ENCODE peak calls at places on chromosomes 6 and 20, in ten cellular contexts. One of them, this sample, is unnamed.

GRCh38 chr6:73523434-73524123 is 2.7 kb upstream of the EEF1A1 start:
- DNase-seq in GDM1: peak
- DNase-seq in dorsolateral prefrontal cortex: no peak
- DNase-seq in Peyer's patch: peak
- DNase-seq in brain microvascular endothelial cell: no peak
- DNase-seq in endothelial cell: peak
- DNase-seq in brain pericyte: no peak
- DNase-seq in stimulated activated CD4-positive, alpha-beta T cell treated with anti-CD3 and anti-CD28 coated beads, Interleukin-15, amount 100 ng/mL, for 24 hours: peak
- DNase-seq in T follicular helper cell: peak
- DNase-seq in AG09319: no peak
- DNase-seq in this sample: no peak

GRCh38 chr6:130587778-130588520 is 222.1 kb downstream of the TMEM200A start:
- DNase-seq in AG09319: no peak
- DNase-seq in brain pericyte: no peak
- DNase-seq in brain microvascular endothelial cell: peak
- DNase-seq in stimulated activated CD4-positive, alpha-beta T cell treated with anti-CD3 and anti-CD28 coated beads, Interleukin-15, amount 100 ng/mL, for 24 hours: no peak
- DNase-seq in dorsolateral prefrontal cortex: no peak
- DNase-seq in endothelial cell: no peak
- DNase-seq in Peyer's patch: no peak
- DNase-seq in GDM1: no peak
- DNase-seq in T follicular helper cell: no peak
- DNase-seq in this sample: peak

GRCh38 chr20:11972478-11972877 is 54.8 kb downstream of the BTBD3 start:
- DNase-seq in stimulated activated CD4-positive, alpha-beta T cell treated with anti-CD3 and anti-CD28 coated beads, Interleukin-15, amount 100 ng/mL, for 24 hours: no peak
- DNase-seq in dorsolateral prefrontal cortex: no peak
- DNase-seq in T follicular helper cell: no peak
- DNase-seq in brain pericyte: no peak
- DNase-seq in endothelial cell: no peak
- DNase-seq in Peyer's patch: no peak
- DNase-seq in AG09319: no peak
- DNase-seq in brain microvascular endothelial cell: no peak
- DNase-seq in GDM1: no peak
- DNase-seq in this sample: no peak

GRCh38 chr20:20371133-20371532 is 3.2 kb downstream of the INSM1 start:
- DNase-seq in brain pericyte: no peak
- DNase-seq in AG09319: no peak
- DNase-seq in Peyer's patch: no peak
- DNase-seq in dorsolateral prefrontal cortex: no peak
- DNase-seq in T follicular helper cell: no peak
- DNase-seq in stimulated activated CD4-positive, alpha-beta T cell treated with anti-CD3 and anti-CD28 coated beads, Interleukin-15, amount 100 ng/mL, for 24 hours: no peak
- DNase-seq in GDM1: no peak
- DNase-seq in endothelial cell: no peak
- DNase-seq in brain microvascular endothelial cell: no peak
- DNase-seq in this sample: no peak

GRCh38 chr6:153024401-153025017 is 22.0 kb upstream of the MTRF1L start:
- DNase-seq in T follicular helper cell: no peak
- DNase-seq in dorsolateral prefrontal cortex: no peak
- DNase-seq in stimulated activated CD4-positive, alpha-beta T cell treated with anti-CD3 and anti-CD28 coated beads, Interleukin-15, amount 100 ng/mL, for 24 hours: peak
- DNase-seq in brain microvascular endothelial cell: peak
- DNase-seq in GDM1: peak
- DNase-seq in AG09319: no peak
- DNase-seq in Peyer's patch: peak
- DNase-seq in endothelial cell: peak
- DNase-seq in brain pericyte: peak
- DNase-seq in this sample: peak

GRCh38 chr20:17571153-17571527 is 1.3 kb downstream of the DSTN start:
- DNase-seq in Peyer's patch: no peak
- DNase-seq in T follicular helper cell: no peak
- DNase-seq in GDM1: no peak
- DNase-seq in brain pericyte: no peak
- DNase-seq in stimulated activated CD4-positive, alpha-beta T cell treated with anti-CD3 and anti-CD28 coated beads, Interleukin-15, amount 100 ng/mL, for 24 hours: peak
- DNase-seq in AG09319: no peak
- DNase-seq in brain microvascular endothelial cell: no peak
- DNase-seq in endothelial cell: no peak
- DNase-seq in dorsolateral prefrontal cortex: no peak
- DNase-seq in this sample: no peak

GRCh38 chr6:142721213-142721920 is 223.6 kb downstream of the HIVEP2 start:
- DNase-seq in dorsolateral prefrontal cortex: no peak
- DNase-seq in stimulated activated CD4-positive, alpha-beta T cell treated with anti-CD3 and anti-CD28 coated beads, Interleukin-15, amount 100 ng/mL, for 24 hours: no peak
- DNase-seq in GDM1: no peak
- DNase-seq in brain microvascular endothelial cell: no peak
- DNase-seq in endothelial cell: no peak
- DNase-seq in AG09319: no peak
- DNase-seq in brain pericyte: no peak
- DNase-seq in Peyer's patch: no peak
- DNase-seq in T follicular helper cell: no peak
- DNase-seq in this sample: no peak

GRCh38 chr6:139713911-139714527 is 339.6 kb upstream of the CITED2 start:
- DNase-seq in brain pericyte: no peak
- DNase-seq in T follicular helper cell: no peak
- DNase-seq in Peyer's patch: no peak
- DNase-seq in AG09319: no peak
- DNase-seq in dorsolateral prefrontal cortex: no peak
- DNase-seq in endothelial cell: no peak
- DNase-seq in GDM1: no peak
- DNase-seq in stimulated activated CD4-positive, alpha-beta T cell treated with anti-CD3 and anti-CD28 coated beads, Interleukin-15, amount 100 ng/mL, for 24 hours: no peak
- DNase-seq in brain microvascular endothelial cell: no peak
- DNase-seq in this sample: no peak

GRCh38 chr6:112310439-112311154 is 36.5 kb upstream of the RFPL4B start:
- DNase-seq in T follicular helper cell: no peak
- DNase-seq in endothelial cell: no peak
- DNase-seq in AG09319: no peak
- DNase-seq in brain microvascular endothelial cell: no peak
- DNase-seq in Peyer's patch: no peak
- DNase-seq in stimulated activated CD4-positive, alpha-beta T cell treated with anti-CD3 and anti-CD28 coated beads, Interleukin-15, amount 100 ng/mL, for 24 hours: no peak
- DNase-seq in dorsolateral prefrontal cortex: no peak
- DNase-seq in GDM1: no peak
- DNase-seq in brain pericyte: no peak
- DNase-seq in this sample: no peak

GRCh38 chr6:88670369-88670768 is 293.0 kb downstream of the RNGTT start:
- DNase-seq in dorsolateral prefrontal cortex: no peak
- DNase-seq in AG09319: no peak
- DNase-seq in brain pericyte: no peak
- DNase-seq in stimulated activated CD4-positive, alpha-beta T cell treated with anti-CD3 and anti-CD28 coated beads, Interleukin-15, amount 100 ng/mL, for 24 hours: no peak
- DNase-seq in T follicular helper cell: no peak
- DNase-seq in Peyer's patch: no peak
- DNase-seq in GDM1: no peak
- DNase-seq in brain microvascular endothelial cell: no peak
- DNase-seq in endothelial cell: no peak
- DNase-seq in this sample: no peak

GRCh38 chr20:38427655-38428023 is 7.5 kb downstream of the SNHG17 start:
- DNase-seq in AG09319: no peak
- DNase-seq in brain pericyte: no peak
- DNase-seq in Peyer's patch: no peak
- DNase-seq in stimulated activated CD4-positive, alpha-beta T cell treated with anti-CD3 and anti-CD28 coated beads, Interleukin-15, amount 100 ng/mL, for 24 hours: no peak
- DNase-seq in GDM1: no peak
- DNase-seq in endothelial cell: no peak
- DNase-seq in dorsolateral prefrontal cortex: no peak
- DNase-seq in brain microvascular endothelial cell: no peak
- DNase-seq in T follicular helper cell: no peak
- DNase-seq in this sample: no peak

GRCh38 chr6:39231844-39232243 is 2.6 kb upstream of the KCNK5 start:
- DNase-seq in dorsolateral prefrontal cortex: no peak
- DNase-seq in Peyer's patch: no peak
- DNase-seq in stimulated activated CD4-positive, alpha-beta T cell treated with anti-CD3 and anti-CD28 coated beads, Interleukin-15, amount 100 ng/mL, for 24 hours: no peak
- DNase-seq in brain pericyte: no peak
- DNase-seq in brain microvascular endothelial cell: no peak
- DNase-seq in AG09319: no peak
- DNase-seq in GDM1: no peak
- DNase-seq in endothelial cell: no peak
- DNase-seq in T follicular helper cell: no peak
- DNase-seq in this sample: no peak

GRCh38 chr6:75528423-75528822 is 34.8 kb upstream of the FILIP1 start:
- DNase-seq in GDM1: no peak
- DNase-seq in Peyer's patch: no peak
- DNase-seq in brain microvascular endothelial cell: no peak
- DNase-seq in T follicular helper cell: no peak
- DNase-seq in AG09319: no peak
- DNase-seq in brain pericyte: no peak
- DNase-seq in stimulated activated CD4-positive, alpha-beta T cell treated with anti-CD3 and anti-CD28 coated beads, Interleukin-15, amount 100 ng/mL, for 24 hours: no peak
- DNase-seq in dorsolateral prefrontal cortex: no peak
- DNase-seq in endothelial cell: no peak
- DNase-seq in this sample: no peak

GRCh38 chr6:72669324-72669723 is 47.5 kb downstream of the KCNQ5 start:
- DNase-seq in GDM1: no peak
- DNase-seq in brain microvascular endothelial cell: no peak
- DNase-seq in endothelial cell: no peak
- DNase-seq in Peyer's patch: no peak
- DNase-seq in T follicular helper cell: no peak
- DNase-seq in AG09319: no peak
- DNase-seq in dorsolateral prefrontal cortex: no peak
- DNase-seq in stimulated activated CD4-positive, alpha-beta T cell treated with anti-CD3 and anti-CD28 coated beads, Interleukin-15, amount 100 ng/mL, for 24 hours: no peak
- DNase-seq in brain pericyte: no peak
- DNase-seq in this sample: no peak

GRCh38 chr6:123803862-123804681 is at the start of gene NKAIN2:
- DNase-seq in endothelial cell: peak
- DNase-seq in GDM1: no peak
- DNase-seq in AG09319: no peak
- DNase-seq in brain microvascular endothelial cell: no peak
- DNase-seq in Peyer's patch: no peak
- DNase-seq in brain pericyte: no peak
- DNase-seq in T follicular helper cell: no peak
- DNase-seq in stimulated activated CD4-positive, alpha-beta T cell treated with anti-CD3 and anti-CD28 coated beads, Interleukin-15, amount 100 ng/mL, for 24 hours: peak
- DNase-seq in dorsolateral prefrontal cortex: peak
- DNase-seq in this sample: no peak

GRCh38 chr6:24951831-24952299 is 16.1 kb upstream of the RIPOR2 start:
- DNase-seq in Peyer's patch: peak
- DNase-seq in endothelial cell: no peak
- DNase-seq in brain pericyte: no peak
- DNase-seq in AG09319: no peak
- DNase-seq in brain microvascular endothelial cell: no peak
- DNase-seq in GDM1: peak
- DNase-seq in T follicular helper cell: peak
- DNase-seq in stimulated activated CD4-positive, alpha-beta T cell treated with anti-CD3 and anti-CD28 coated beads, Interleukin-15, amount 100 ng/mL, for 24 hours: no peak
- DNase-seq in dorsolateral prefrontal cortex: no peak
- DNase-seq in this sample: no peak

GRCh38 chr6:108119212-108120141 is 44.9 kb upstream of the OSTM1 start:
- DNase-seq in brain pericyte: no peak
- DNase-seq in T follicular helper cell: no peak
- DNase-seq in dorsolateral prefrontal cortex: no peak
- DNase-seq in stimulated activated CD4-positive, alpha-beta T cell treated with anti-CD3 and anti-CD28 coated beads, Interleukin-15, amount 100 ng/mL, for 24 hours: peak
- DNase-seq in GDM1: no peak
- DNase-seq in AG09319: no peak
- DNase-seq in endothelial cell: no peak
- DNase-seq in brain microvascular endothelial cell: no peak
- DNase-seq in Peyer's patch: no peak
- DNase-seq in this sample: no peak

GRCh38 chr6:28165566-28165965 is 23.9 kb downstream of the ZKSCAN8 start:
- DNase-seq in endothelial cell: no peak
- DNase-seq in AG09319: no peak
- DNase-seq in stimulated activated CD4-positive, alpha-beta T cell treated with anti-CD3 and anti-CD28 coated beads, Interleukin-15, amount 100 ng/mL, for 24 hours: no peak
- DNase-seq in dorsolateral prefrontal cortex: no peak
- DNase-seq in T follicular helper cell: no peak
- DNase-seq in brain pericyte: no peak
- DNase-seq in GDM1: no peak
- DNase-seq in Peyer's patch: no peak
- DNase-seq in brain microvascular endothelial cell: no peak
- DNase-seq in this sample: no peak

GRCh38 chr20:43959079-43959919 is 44.6 kb downstream of the TOX2 start:
- DNase-seq in endothelial cell: no peak
- DNase-seq in Peyer's patch: peak
- DNase-seq in brain microvascular endothelial cell: no peak
- DNase-seq in brain pericyte: no peak
- DNase-seq in GDM1: no peak
- DNase-seq in dorsolateral prefrontal cortex: no peak
- DNase-seq in stimulated activated CD4-positive, alpha-beta T cell treated with anti-CD3 and anti-CD28 coated beads, Interleukin-15, amount 100 ng/mL, for 24 hours: no peak
- DNase-seq in T follicular helper cell: peak
- DNase-seq in AG09319: no peak
- DNase-seq in this sample: no peak

GRCh38 chr20:9270831-9271230 is 201.9 kb downstream of the PLCB4 start:
- DNase-seq in stimulated activated CD4-positive, alpha-beta T cell treated with anti-CD3 and anti-CD28 coated beads, Interleukin-15, amount 100 ng/mL, for 24 hours: no peak
- DNase-seq in AG09319: peak
- DNase-seq in GDM1: no peak
- DNase-seq in endothelial cell: no peak
- DNase-seq in Peyer's patch: no peak
- DNase-seq in T follicular helper cell: no peak
- DNase-seq in brain microvascular endothelial cell: peak
- DNase-seq in brain pericyte: peak
- DNase-seq in dorsolateral prefrontal cortex: no peak
- DNase-seq in this sample: peak

GRCh38 chr6:136365781-136366354 is 76.2 kb upstream of the BCLAF1 start:
- DNase-seq in GDM1: peak
- DNase-seq in AG09319: no peak
- DNase-seq in dorsolateral prefrontal cortex: no peak
- DNase-seq in endothelial cell: no peak
- DNase-seq in Peyer's patch: peak
- DNase-seq in brain microvascular endothelial cell: no peak
- DNase-seq in T follicular helper cell: no peak
- DNase-seq in stimulated activated CD4-positive, alpha-beta T cell treated with anti-CD3 and anti-CD28 coated beads, Interleukin-15, amount 100 ng/mL, for 24 hours: peak
- DNase-seq in brain pericyte: no peak
- DNase-seq in this sample: no peak

GRCh38 chr6:137775720-137776119 is 91.3 kb upstream of the TNFAIP3 start:
- DNase-seq in brain pericyte: no peak
- DNase-seq in AG09319: no peak
- DNase-seq in brain microvascular endothelial cell: no peak
- DNase-seq in T follicular helper cell: no peak
- DNase-seq in endothelial cell: no peak
- DNase-seq in GDM1: no peak
- DNase-seq in stimulated activated CD4-positive, alpha-beta T cell treated with anti-CD3 and anti-CD28 coated beads, Interleukin-15, amount 100 ng/mL, for 24 hours: no peak
- DNase-seq in dorsolateral prefrontal cortex: no peak
- DNase-seq in Peyer's patch: no peak
- DNase-seq in this sample: no peak

GRCh38 chr20:16922834-16923233 is 174.7 kb downstream of the OTOR start:
- DNase-seq in GDM1: no peak
- DNase-seq in Peyer's patch: no peak
- DNase-seq in brain microvascular endothelial cell: peak
- DNase-seq in endothelial cell: no peak
- DNase-seq in T follicular helper cell: no peak
- DNase-seq in AG09319: peak
- DNase-seq in dorsolateral prefrontal cortex: no peak
- DNase-seq in brain pericyte: peak
- DNase-seq in stimulated activated CD4-positive, alpha-beta T cell treated with anti-CD3 and anti-CD28 coated beads, Interleukin-15, amount 100 ng/mL, for 24 hours: no peak
- DNase-seq in this sample: peak

GRCh38 chr6:43757966-43758616 is 11.9 kb upstream of the VEGFA start:
- DNase-seq in stimulated activated CD4-positive, alpha-beta T cell treated with anti-CD3 and anti-CD28 coated beads, Interleukin-15, amount 100 ng/mL, for 24 hours: no peak
- DNase-seq in brain pericyte: no peak
- DNase-seq in dorsolateral prefrontal cortex: no peak
- DNase-seq in Peyer's patch: no peak
- DNase-seq in AG09319: no peak
- DNase-seq in endothelial cell: no peak
- DNase-seq in GDM1: no peak
- DNase-seq in brain microvascular endothelial cell: no peak
- DNase-seq in T follicular helper cell: no peak
- DNase-seq in this sample: no peak

GRCh38 chr6:123030292-123030691 is 34.3 kb downstream of the CLVS2 start:
- DNase-seq in endothelial cell: no peak
- DNase-seq in stimulated activated CD4-positive, alpha-beta T cell treated with anti-CD3 and anti-CD28 coated beads, Interleukin-15, amount 100 ng/mL, for 24 hours: no peak
- DNase-seq in brain microvascular endothelial cell: no peak
- DNase-seq in dorsolateral prefrontal cortex: no peak
- DNase-seq in Peyer's patch: no peak
- DNase-seq in AG09319: no peak
- DNase-seq in T follicular helper cell: no peak
- DNase-seq in GDM1: no peak
- DNase-seq in brain pericyte: no peak
- DNase-seq in this sample: no peak

GRCh38 chr20:10249048-10249770 is 30.6 kb downstream of the SNAP25 start:
- DNase-seq in endothelial cell: no peak
- DNase-seq in stimulated activated CD4-positive, alpha-beta T cell treated with anti-CD3 and anti-CD28 coated beads, Interleukin-15, amount 100 ng/mL, for 24 hours: no peak
- DNase-seq in dorsolateral prefrontal cortex: no peak
- DNase-seq in brain microvascular endothelial cell: no peak
- DNase-seq in AG09319: no peak
- DNase-seq in GDM1: no peak
- DNase-seq in brain pericyte: no peak
- DNase-seq in Peyer's patch: no peak
- DNase-seq in T follicular helper cell: no peak
- DNase-seq in this sample: no peak

GRCh38 chr6:37340639-37340943 is 13.2 kb upstream of the RNF8 start:
- DNase-seq in Peyer's patch: no peak
- DNase-seq in AG09319: no peak
- DNase-seq in endothelial cell: no peak
- DNase-seq in GDM1: no peak
- DNase-seq in T follicular helper cell: no peak
- DNase-seq in brain pericyte: no peak
- DNase-seq in stimulated activated CD4-positive, alpha-beta T cell treated with anti-CD3 and anti-CD28 coated beads, Interleukin-15, amount 100 ng/mL, for 24 hours: no peak
- DNase-seq in brain microvascular endothelial cell: no peak
- DNase-seq in dorsolateral prefrontal cortex: no peak
- DNase-seq in this sample: no peak

GRCh38 chr20:48292806-48293205 is 507.5 kb upstream of the SULF2 start:
- DNase-seq in T follicular helper cell: no peak
- DNase-seq in brain pericyte: no peak
- DNase-seq in AG09319: no peak
- DNase-seq in stimulated activated CD4-positive, alpha-beta T cell treated with anti-CD3 and anti-CD28 coated beads, Interleukin-15, amount 100 ng/mL, for 24 hours: no peak
- DNase-seq in brain microvascular endothelial cell: no peak
- DNase-seq in Peyer's patch: no peak
- DNase-seq in dorsolateral prefrontal cortex: no peak
- DNase-seq in endothelial cell: no peak
- DNase-seq in GDM1: no peak
- DNase-seq in this sample: no peak